ENCODE peak calls at places on chromosome 11, in eight cellular contexts. Q is GM23338, K is uterus, J is adrenal gland, X is neural progenitor cell, H is breast epithelium, R is tibial artery, T is thoracic aorta. N is an unnamed sample. For H3K4me1, the result is how much of the 10 kb centered on the place peaks cover.

GRCh38 chr11:10351768-10352641 is 47.1 kb downstream of the ADM start:
- DNase-seq in R (no peak), T (peak), X (peak), K (peak), J (no peak), H (no peak), Q (peak), N (peak)

GRCh38 chr11:7892059-7892699 is 38.9 kb downstream of the OR10A6 start:
- DNase-seq in T (no peak), K (no peak), H (no peak), R (no peak), X (no peak), Q (no peak), J (no peak), N (no peak)

GRCh38 chr11:61494341-61495038 is 14.1 kb upstream of the LRRC10B start:
- DNase-seq in H (no peak), X (no peak), K (no peak), Q (no peak), R (no peak), T (no peak), J (peak), N (peak)

GRCh38 chr11:114209904-114210303 is 86.3 kb upstream of the NNMT start:
- DNase-seq in J (no peak), T (no peak), H (no peak), R (no peak), Q (no peak), X (peak), K (no peak), N (no peak)

GRCh38 chr11:118450451-118450850 is 14.2 kb downstream of the KMT2A start:
- DNase-seq in Q (no peak), H (no peak), K (no peak), X (no peak), R (no peak), J (no peak), T (no peak), N (no peak)

GRCh38 chr11:35111171-35112055 is 27.6 kb upstream of the CD44 start:
- DNase-seq in J (peak), R (no peak), Q (no peak), X (no peak), K (no peak), T (no peak), H (no peak), N (no peak)

GRCh38 chr11:65927904-65928397 is 8.7 kb downstream of the DRAP1 start:
- DNase-seq in X (no peak), H (no peak), T (no peak), Q (no peak), K (no peak), J (no peak), R (no peak), N (peak)

GRCh38 chr11:7630002-7630401 is 43.3 kb downstream of the CYB5R2 start:
- DNase-seq in K (no peak), Q (no peak), J (peak), R (no peak), X (no peak), H (no peak), T (no peak), N (peak)

GRCh38 chr11:45654741-45655283 is 10.6 kb downstream of the CHST1 start:
- DNase-seq in J (no peak), Q (no peak), R (no peak), K (no peak), X (no peak), T (no peak), H (no peak), N (no peak)

DNA sequence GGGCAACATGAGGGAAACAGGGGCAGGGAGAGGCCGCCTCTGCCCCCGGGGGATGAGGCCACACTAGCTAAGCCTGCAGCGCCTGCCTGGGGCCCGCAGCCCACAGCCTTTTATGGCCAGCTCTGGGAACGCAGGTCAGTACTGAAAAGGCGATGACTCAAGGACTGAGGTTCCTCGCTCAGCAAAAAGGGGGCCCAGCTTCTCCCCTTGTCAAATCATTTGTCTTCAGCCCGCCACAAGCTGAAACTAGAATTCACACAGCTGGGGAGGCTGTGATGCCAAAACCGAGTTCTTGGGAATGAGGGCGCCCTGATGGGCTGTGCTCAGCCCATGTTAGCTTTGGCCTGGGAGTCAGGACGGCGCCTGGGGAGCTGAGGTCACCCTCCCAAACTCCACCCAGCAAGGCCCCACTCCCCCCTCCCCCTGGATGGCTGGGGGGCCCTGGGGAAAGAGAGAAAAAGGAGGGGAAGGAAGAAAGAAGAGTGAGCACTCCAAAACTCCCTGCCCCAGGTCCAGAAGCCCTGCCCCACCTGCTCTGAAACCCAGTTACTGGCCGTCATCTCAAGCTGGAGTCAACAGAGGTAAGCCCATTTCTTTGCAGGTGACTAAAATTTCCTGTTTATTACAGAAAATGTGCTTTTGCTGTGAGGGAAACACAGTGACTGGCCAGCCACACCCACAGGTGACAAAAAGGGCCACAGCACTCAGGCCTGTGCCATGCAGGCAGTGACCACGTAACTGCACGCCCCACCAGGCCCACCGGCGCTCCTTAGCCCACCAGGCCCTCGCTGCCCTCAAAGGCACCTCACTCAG is 13.7 kb downstream of the EHD1 start:
- DNase-seq in K (peak), R (peak), Q (no peak), X (peak), T (peak), H (no peak), J (peak), N (peak)
- TF ChIP-seq CTCF in K (peak), R (peak), Q (no peak), X (no peak), T (peak), H (no peak), J (no peak), N (no peak)

DNA sequence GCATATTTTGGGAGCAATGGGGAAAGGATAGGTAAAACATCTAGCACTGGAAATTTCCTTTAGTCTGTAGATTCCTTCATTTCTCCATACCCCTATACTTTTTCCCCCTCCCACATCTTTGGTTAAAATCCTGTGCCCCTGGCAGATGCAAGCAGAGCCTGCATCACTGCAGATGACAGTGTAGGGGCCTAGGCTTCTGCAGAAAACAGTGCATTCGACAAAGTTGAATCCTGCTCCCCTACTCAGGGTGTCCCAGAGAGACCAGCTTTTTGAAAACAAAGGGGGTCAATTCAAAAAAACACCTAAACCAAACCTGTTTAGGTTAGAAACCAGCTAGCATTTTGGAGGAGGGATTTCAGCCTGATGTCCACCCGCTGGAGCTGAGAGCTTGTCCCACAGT is 43.8 kb upstream of the BLID start:
- DNase-seq in J (no peak), R (no peak), Q (no peak), T (no peak), X (no peak), K (no peak), H (no peak), N (no peak)
- H3K4me3 ChIP-seq in J (no peak), R (no peak), Q (no peak), T (peak), X (no peak), K (no peak), H (peak), N (no peak)

DNA sequence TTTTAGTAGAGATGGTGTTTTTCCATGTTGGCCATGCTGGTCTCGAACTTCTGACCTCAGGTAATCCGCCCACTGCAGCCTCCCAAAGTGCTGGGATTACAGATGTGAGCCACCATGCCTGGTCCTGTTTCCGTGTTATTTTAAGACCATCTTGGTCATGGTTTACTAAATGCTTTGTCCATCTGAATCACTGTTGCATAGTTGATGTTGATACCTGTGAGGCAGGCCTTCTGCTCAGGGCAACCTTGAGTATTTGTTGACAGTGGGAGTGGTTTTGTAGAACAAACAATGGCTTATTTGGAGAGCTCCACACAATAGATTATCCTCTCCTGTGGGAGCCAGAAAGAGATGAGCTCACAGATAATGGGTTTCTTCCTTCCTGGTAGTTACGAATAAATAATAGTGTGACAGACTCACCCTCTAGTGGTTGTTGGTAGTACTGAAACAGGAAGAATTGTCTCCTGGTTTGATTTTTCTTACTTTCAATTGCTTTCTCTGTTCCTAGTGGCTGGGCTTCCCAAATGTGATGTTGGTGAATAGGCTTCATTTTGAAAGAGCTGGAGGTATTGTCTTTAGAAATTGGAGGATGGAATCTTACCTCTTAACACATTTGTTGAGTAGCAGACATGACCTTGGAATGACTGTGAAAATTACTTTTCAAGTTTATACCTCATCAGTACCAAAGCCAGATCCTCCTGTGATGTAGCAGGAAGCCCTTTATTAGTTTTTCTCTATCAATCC is 39.0 kb downstream of the CTNND1 start:
- DNase-seq in X (peak), Q (peak), R (no peak), J (no peak), T (no peak), H (no peak), K (no peak), N (no peak)
- H3K4me1 ChIP-seq in X (under half), Q (under half), R (under half), J (under half), T (under half), H (under half), K (under half), N (under half)

GRCh38 chr11:90476442-90477007 is 253.7 kb upstream of the CHORDC1 start:
- DNase-seq in R (no peak), Q (peak), K (no peak), T (no peak), H (no peak), J (no peak), X (peak), N (peak)
- TF ChIP-seq CTCF in R (no peak), Q (peak), K (no peak), T (no peak), H (no peak), J (peak), X (peak), N (peak)

GRCh38 chr11:102267602-102268001 is 49.7 kb upstream of the BIRC3 start:
- DNase-seq in J (no peak), H (no peak), R (no peak), Q (no peak), X (no peak), T (no peak), K (peak), N (no peak)
- H3K4me3 ChIP-seq in J (no peak), H (peak), R (peak), Q (peak), X (no peak), T (peak), K (no peak), N (no peak)